ENCODE peak calls at places on chromosomes 2 and 18, in four cellular contexts. E is GM23338, H is neural progenitor cell, S is PC-3. M is an unnamed sample.

GRCh38 chr2:223052710-223053261 is 796 bp downstream of the KCNE4 start:
- DNase-seq in E (no peak), H (no peak), S (no peak), M (no peak)

GRCh38 chr2:223601932-223602676 is at the start of gene SCG2:
- DNase-seq in E (peak; percentile 90), H (peak; percentile 85), S (peak; percentile 74), M (no peak)

GRCh38 chr2:83104202-83104601 is 1354.9 kb downstream of the SUCLG1 start:
- DNase-seq in E (no peak), H (no peak), S (no peak), M (no peak)

GRCh38 chr2:230842473-230842872 is 22.3 kb upstream of the ITM2C start:
- DNase-seq in E (no peak), H (no peak), S (no peak), M (no peak)

GRCh38 chr2:22756644-22757043 is 628.3 kb upstream of the KLHL29 start:
- DNase-seq in E (no peak), H (no peak), S (no peak), M (no peak)

GRCh38 chr2:174397773-174398172 is 2.2 kb downstream of the SCRN3 start:
- DNase-seq in E (no peak), H (no peak), S (no peak), M (no peak)

GRCh38 chr2:182372661-182373060 is 54.2 kb downstream of the PDE1A start:
- DNase-seq in E (no peak), H (no peak), S (peak; percentile 90), M (no peak)

GRCh38 chr2:176612736-176613135 is 343.5 kb downstream of the MTX2 start:
- DNase-seq in E (no peak), H (no peak), S (peak; percentile 93), M (no peak)

GRCh38 chr2:212723226-212723625 is 184.6 kb upstream of the ERBB4 start:
- DNase-seq in E (no peak), H (no peak), S (peak; percentile 66), M (no peak)

GRCh38 chr18:22346968-22347611 is 70.6 kb downstream of the CTAGE1 start:
- DNase-seq in E (peak; percentile 81), H (peak; percentile 77), S (no peak), M (no peak)

GRCh38 chr2:184030245-184030644 is 568.1 kb upstream of the ZNF804A start:
- DNase-seq in E (no peak), H (no peak), S (no peak), M (no peak)

DNA sequence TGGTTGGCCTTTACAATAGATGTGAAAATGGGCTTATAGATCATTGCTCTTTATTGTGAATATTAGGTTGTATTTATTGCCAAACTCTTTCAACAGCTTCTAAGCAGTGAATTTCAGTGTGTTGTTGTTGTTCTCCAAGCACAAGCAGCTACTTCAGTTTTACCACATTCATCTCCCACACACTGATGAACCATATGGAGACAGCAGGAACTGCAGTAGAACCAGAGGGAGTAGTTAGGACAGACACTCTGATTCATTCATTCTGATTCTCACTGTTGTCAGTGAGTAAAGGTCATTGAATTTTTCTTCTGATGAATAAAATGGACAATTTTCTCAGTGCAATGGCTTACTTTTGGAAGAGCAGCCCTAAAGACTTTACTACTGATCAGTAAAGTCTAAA is 40.2 kb downstream of the CCDC74A start:
- DNase-seq in E (no peak), H (no peak), S (no peak), M (no peak)
- TF ChIP-seq EZH2phosphoT487 in E (no peak), H (no peak), S (no peak), M (no peak)

GRCh38 chr2:98539056-98539735 is 69.1 kb downstream of the COA5 start:
- DNase-seq in E (no peak), H (no peak), S (no peak), M (no peak)

GRCh38 chr2:98543214-98543613 is 65.1 kb downstream of the COA5 start:
- DNase-seq in E (no peak), H (no peak), S (no peak), M (no peak)

GRCh38 chr2:98543842-98544241 is 64.5 kb downstream of the COA5 start:
- DNase-seq in E (no peak), H (no peak), S (no peak), M (no peak)

GRCh38 chr2:98541489-98541888 is 66.8 kb downstream of the COA5 start:
- DNase-seq in E (no peak), H (no peak), S (no peak), M (no peak)

GRCh38 chr2:98541906-98542305 is 66.4 kb downstream of the COA5 start:
- DNase-seq in E (no peak), H (no peak), S (no peak), M (no peak)
- H3K36me3 ChIP-seq in E (peaks cover 5% of the 10 kb centered on the region), H (no peaks in the 10 kb centered on the region), S (peaks cover 4% of the 10 kb centered on the region), M (peaks cover 5% of the 10 kb centered on the region)

DNA sequence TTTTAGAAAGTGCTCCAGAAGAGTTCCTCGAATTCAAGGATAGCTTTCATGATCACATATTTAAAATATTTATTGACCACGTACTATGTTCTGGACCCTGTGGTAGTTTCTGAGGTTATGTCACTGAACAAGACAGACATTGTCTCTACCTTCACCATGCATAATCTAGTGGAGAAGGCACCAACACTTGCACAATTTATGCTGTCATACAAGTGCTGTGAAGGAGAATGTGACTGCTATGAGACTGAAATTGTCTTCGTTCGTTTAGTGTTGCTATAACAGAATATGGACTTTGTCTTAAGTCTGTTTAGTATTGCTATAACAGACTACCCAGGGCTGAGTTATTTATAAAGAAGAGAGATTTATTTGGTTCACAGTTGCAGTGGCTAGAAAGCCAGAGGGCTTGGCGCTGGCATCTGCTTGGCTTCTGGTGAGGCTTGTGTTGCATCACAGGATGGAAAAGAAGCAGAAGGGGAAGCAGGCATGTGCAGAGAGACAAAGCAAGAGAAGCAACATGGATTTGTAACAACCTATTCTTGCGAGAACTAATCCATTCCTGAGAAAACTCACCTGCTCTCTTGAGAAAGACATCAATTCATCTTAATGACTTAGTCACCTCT is 50.0 kb upstream of the RFX8 start:
- DNase-seq in E (no peak), H (no peak), S (no peak), M (no peak)
- TF ChIP-seq EZH2phosphoT487 in E (no peak), H (no peak), S (no peak), M (no peak)

GRCh38 chr2:63820969-63821368 is 20.7 kb upstream of the UGP2 start:
- DNase-seq in E (no peak), H (no peak), S (no peak), M (peak; percentile 44)

GRCh38 chr2:63819765-63820717 is 21.7 kb upstream of the UGP2 start:
- DNase-seq in E (peak; percentile 24), H (no peak), S (no peak), M (peak; percentile 66)

GRCh38 chr2:63818276-63818675 is 23.4 kb upstream of the UGP2 start:
- DNase-seq in E (no peak), H (no peak), S (no peak), M (no peak)

GRCh38 chr2:63817382-63817781 is 24.3 kb upstream of the UGP2 start:
- DNase-seq in E (no peak), H (no peak), S (no peak), M (peak; percentile 33)

DNA sequence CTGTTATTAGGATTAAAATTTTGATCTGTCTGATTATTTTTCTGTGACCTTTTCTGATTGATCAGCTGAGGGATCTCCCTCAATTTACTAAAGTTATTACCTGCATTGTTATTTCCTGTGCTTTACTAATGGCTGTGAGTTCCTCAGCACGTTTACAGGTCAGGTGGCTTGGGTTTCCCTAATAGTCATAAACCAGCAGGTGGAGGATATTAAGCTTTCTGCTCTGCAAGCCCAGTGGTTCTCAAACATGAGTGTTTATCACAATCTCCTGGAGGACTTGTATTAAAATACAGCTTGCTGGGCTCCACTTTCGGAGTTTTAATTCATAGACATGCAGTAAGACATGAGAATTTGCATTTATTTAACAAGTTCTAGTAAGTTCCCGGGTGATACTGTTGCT is 22.4 kb upstream of the UGP2 start:
- DNase-seq in E (no peak), H (no peak), S (no peak), M (peak; percentile 68)
- H3K36me3 ChIP-seq in E (no peaks in the 10 kb centered on the region), H (no peaks in the 10 kb centered on the region), S (no peaks in the 10 kb centered on the region), M (no peaks in the 10 kb centered on the region)

GRCh38 chr2:141534671-141535359 is 596.0 kb downstream of the LRP1B start:
- DNase-seq in E (no peak), H (no peak), S (no peak), M (no peak)
- TF ChIP-seq EZH2phosphoT487 in E (no peak), H (no peak), S (no peak), M (no peak)

GRCh38 chr18:13026583-13027270 is 35.6 kb downstream of the CEP192 start:
- DNase-seq in E (no peak), H (no peak), S (no peak), M (no peak)
- H3K36me3 ChIP-seq in E (peaks cover 16% of the 10 kb centered on the region), H (peaks cover 24% of the 10 kb centered on the region), S (peaks cover 59% of the 10 kb centered on the region), M (peaks cover 92% of the 10 kb centered on the region)